ENCODE peak calls at places on chromosomes 13 and 19, in eight cellular contexts. X, G, E, Y, A, T, S and K are unnamed samples.
A peak's percentile ranks its signal among the peaks of the same experiment; 100 is the strongest.

GRCh38 chr13:111187879-111188643 is 73.0 kb downstream of the ARHGEF7 start:
- DNase-seq in X (peak; percentile 63), G (no peak), E (no peak), Y (no peak), A (no peak), T (no peak), S (peak; percentile 88), K (peak; percentile 29)

GRCh38 chr13:95644611-95645052 is at the start of gene DZIP1:
- DNase-seq in X (peak; percentile 80), G (peak; percentile 81), E (peak; percentile 92), Y (peak; percentile 47), A (peak; percentile 74), T (peak; percentile 30), S (peak; percentile 73), K (peak; percentile 50)

GRCh38 chr13:20721454-20722357 is 18.2 kb downstream of the IL17D start:
- DNase-seq in X (peak; percentile 45), G (peak; percentile 56), E (peak; percentile 62), Y (peak; percentile 38), A (peak; percentile 64), T (no peak), S (peak; percentile 65), K (peak; percentile 66)

GRCh38 chr13:66530158-66530557 is 700.0 kb downstream of the PCDH9 start:
- DNase-seq in X (no peak), G (no peak), E (no peak), Y (no peak), A (no peak), T (no peak), S (no peak), K (no peak)

GRCh38 chr13:39397221-39397620 is 205.8 kb downstream of the LHFPL6 start:
- DNase-seq in X (no peak), G (no peak), E (no peak), Y (no peak), A (no peak), T (no peak), S (no peak), K (no peak)

GRCh38 chr19:44585371-44586141 is 27.8 kb upstream of the IGSF23 start:
- DNase-seq in X (peak; percentile 53), G (peak; percentile 61), E (no peak), Y (no peak), A (no peak), T (no peak), S (peak; percentile 59), K (no peak)

GRCh38 chr19:35978832-35979365 is 16.1 kb upstream of the SDHAF1 start:
- DNase-seq in X (no peak), G (no peak), E (no peak), Y (no peak), A (no peak), T (no peak), S (no peak), K (no peak)

GRCh38 chr13:97268772-97269171 is 46.6 kb downstream of the MBNL2 start:
- DNase-seq in X (peak; percentile 27), G (no peak), E (peak; percentile 20), Y (no peak), A (no peak), T (no peak), S (no peak), K (no peak)

GRCh38 chr19:35843676-35844481 is 8.4 kb downstream of the NPHS1 start:
- DNase-seq in X (no peak), G (no peak), E (peak; percentile 96), Y (no peak), A (no peak), T (no peak), S (no peak), K (peak; percentile 35)

GRCh38 chr19:35223856-35224505 is 4.6 kb downstream of the FAM187B start:
- DNase-seq in X (no peak), G (peak; percentile 53), E (no peak), Y (no peak), A (no peak), T (peak; percentile 10), S (no peak), K (no peak)

GRCh38 chr13:72218966-72219365 is 352.0 kb upstream of the DACH1 start:
- DNase-seq in X (no peak), G (no peak), E (no peak), Y (no peak), A (no peak), T (no peak), S (no peak), K (no peak)

GRCh38 chr13:72217142-72217541 is 350.1 kb upstream of the DACH1 start:
- DNase-seq in X (no peak), G (no peak), E (no peak), Y (no peak), A (no peak), T (no peak), S (no peak), K (no peak)

DNA sequence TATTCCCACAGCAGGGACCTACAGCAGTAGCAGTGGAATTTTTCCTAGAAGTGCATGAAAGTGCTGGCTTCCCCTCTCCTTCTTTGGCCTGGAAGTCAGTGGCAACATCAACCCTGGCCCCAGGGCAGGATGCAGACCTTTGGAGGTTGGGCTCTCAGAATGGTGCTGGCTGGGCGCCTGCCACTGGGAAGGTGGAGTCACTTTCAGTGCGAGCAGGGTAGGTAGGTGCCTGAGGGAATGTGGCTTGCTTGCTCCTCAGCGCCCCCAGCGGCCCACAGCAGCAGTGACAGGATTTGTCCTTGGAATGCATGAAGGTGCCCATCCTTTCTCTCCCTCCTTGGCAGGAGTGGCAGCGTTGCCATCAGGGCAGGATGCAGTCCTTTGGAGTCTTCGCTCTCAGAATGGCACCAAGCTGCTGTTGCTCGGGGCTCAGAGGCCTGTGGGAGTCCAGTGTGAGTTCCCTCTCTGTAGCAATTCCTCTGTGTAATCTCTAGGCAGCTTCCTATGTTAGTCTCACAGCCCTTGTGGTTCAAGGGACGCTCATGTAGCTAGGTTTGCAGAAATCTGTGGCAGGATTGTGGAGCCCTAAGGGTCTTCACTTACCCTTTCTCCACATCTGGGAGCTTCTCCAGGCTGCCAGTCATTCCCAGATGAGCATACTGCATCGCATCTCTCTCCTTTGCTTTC is 354.4 kb upstream of the DACH1 start:
- DNase-seq in X (peak; percentile 75), G (no peak), E (peak; percentile 82), Y (no peak), A (no peak), T (peak; percentile 8), S (peak; percentile 66), K (peak; percentile 5)
- TF ChIP-seq CTCF in X (peak; percentile 74), G (peak; percentile 55), E (peak; percentile 84), Y (peak; percentile 22), A (peak; percentile 39), T (peak; percentile 48), S (peak; percentile 78), K (no peak)

DNA sequence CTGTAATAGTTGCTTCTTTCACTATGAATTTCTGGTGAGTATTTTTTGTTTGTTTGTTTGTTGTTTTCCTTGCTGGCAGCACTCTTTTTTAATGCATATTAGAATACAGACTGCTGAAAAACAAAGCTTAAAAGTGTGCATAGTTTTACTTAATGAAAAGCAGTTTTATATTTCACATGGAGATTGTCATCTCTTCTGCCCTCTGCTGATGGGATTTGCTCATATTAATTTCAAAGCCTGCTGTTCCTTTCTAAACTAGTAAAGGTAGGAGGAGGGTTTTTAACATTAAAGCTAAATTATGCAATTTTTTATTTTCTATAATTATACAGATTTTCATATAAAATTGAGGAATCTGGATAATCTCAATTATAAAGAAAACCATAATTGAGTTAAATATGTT is 692.6 kb upstream of the SLITRK1 start:
- DNase-seq in X (peak; percentile 29), G (peak; percentile 49), E (no peak), Y (no peak), A (no peak), T (no peak), S (peak; percentile 31), K (no peak)
- TF ChIP-seq CTCF in X (peak; percentile 43), G (peak; percentile 77), E (no peak), Y (no peak), A (peak; percentile 8), T (no peak), S (peak; percentile 55), K (no peak)

DNA sequence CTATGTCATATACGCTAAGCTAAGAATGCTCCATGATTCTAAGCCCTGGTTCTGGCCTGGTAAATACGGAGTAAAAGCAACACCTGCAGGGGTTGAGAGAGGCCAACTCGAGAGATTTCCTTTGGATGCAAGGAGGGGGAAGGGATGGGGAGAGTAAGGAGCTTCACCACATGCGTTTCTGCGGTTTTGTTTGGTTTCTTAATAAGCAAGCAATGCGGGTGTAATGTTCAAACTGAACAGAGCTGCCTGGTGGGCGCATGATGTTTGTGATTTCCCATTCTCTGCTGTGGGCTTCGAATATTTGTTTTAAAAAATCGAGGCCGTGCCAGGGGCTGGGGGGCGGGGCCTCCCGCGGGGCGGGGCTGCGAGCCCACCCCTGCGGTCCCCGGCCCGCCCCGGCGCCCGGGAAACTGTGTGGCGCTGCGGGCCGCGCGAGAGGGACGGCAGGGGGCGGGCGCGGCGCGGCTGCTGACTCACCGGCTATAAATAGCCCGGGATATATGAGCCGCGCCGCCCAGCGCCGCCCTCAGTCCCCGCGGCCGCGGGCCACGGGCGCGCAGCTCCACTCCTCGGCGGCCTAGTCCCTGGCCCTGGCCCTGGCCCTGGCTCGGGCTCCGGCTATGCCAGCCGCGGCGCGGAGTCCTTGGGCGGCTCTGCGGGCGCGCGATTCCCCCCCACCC is 5.1 kb downstream of the BBC3 start:
- DNase-seq in X (peak; percentile 85), G (peak; percentile 81), E (peak; percentile 84), Y (peak; percentile 79), A (peak; percentile 89), T (peak; percentile 94), S (peak; percentile 82), K (peak; percentile 86)
- TF ChIP-seq CTCF in X (peak; percentile 26), G (peak; percentile 75), E (no peak), Y (peak; percentile 36), A (peak; percentile 18), T (peak; percentile 34), S (no peak), K (peak; percentile 49)

DNA sequence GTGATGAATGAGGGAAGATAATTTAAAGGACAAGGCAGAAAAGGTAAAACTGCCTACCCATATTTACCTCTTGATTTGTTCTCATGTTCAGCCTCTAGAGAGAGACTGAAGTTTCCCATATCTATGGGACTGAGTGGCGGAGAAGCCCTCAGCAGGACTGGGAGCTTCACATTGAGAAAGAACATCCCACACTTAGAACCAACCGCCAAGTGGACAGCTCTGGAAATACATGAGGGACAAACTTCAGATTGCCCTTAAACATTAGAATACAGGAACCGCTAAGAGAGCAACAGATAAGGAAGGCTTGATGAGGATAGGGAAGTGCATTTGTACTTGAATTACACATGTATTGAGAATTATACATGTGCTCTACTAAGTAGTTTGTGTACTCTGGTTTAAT is 316.0 kb upstream of the MIR17HG start:
- DNase-seq in X (no peak), G (no peak), E (no peak), Y (no peak), A (no peak), T (no peak), S (no peak), K (no peak)
- TF ChIP-seq CTCF in X (no peak), G (no peak), E (peak; percentile 4), Y (no peak), A (no peak), T (no peak), S (no peak), K (no peak)

DNA sequence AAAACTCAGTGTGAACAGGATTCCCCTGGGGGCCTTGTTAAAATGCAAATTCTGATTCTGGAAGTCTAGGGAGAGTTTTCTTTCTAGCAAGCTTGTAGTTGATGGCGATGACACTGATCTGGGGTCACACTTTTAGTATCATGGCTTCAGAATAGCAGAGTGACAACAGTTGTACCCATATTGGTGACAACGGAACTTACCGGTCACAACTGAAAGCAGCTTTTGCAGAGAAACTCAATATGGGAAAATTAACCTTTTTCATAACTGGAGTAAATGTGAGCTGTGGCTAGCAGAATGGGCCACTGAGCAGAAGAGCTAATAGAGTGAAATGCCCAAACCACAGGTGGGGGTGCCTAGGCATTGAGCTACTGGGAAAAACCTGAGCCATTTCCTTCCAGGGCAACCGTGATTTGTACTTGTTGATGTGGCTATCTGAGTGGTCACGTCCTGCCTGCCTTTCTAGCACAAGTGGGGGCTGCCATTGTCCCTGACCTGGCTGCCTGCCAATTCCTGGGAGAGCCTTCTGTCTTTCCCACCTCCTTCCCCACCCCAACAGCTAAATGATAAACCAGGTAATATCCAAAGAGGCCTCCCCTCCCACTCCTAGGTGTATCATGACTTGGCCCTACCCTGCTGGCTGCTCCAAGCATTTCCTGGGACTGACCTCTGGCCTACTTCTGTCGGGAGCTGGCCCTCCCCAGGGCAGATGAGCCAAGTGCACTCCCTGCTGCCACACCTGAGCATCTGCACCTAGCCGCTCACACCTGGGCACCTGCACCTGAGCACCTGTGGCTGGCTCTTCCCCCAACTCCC is 1.7 kb upstream of the SLC10A2 start:
- DNase-seq in X (peak; percentile 49), G (no peak), E (peak; percentile 70), Y (no peak), A (no peak), T (peak; percentile 20), S (peak; percentile 78), K (no peak)
- TF ChIP-seq CTCF in X (no peak), G (no peak), E (no peak), Y (no peak), A (no peak), T (no peak), S (peak; percentile 62), K (no peak)